ENCODE peak calls at places on chromosomes 12 and 14, in five cellular contexts. E, Z, K, A and G are unnamed samples.

GRCh38 chr12:47982770-47983169 is 19.4 kb downstream of the TMEM106C start:
- DNase-seq in E (no peak), Z (peak), K (no peak), A (no peak), G (no peak)

GRCh38 chr14:95486875-95487668 is 29.4 kb downstream of the SYNE3 start:
- DNase-seq in E (no peak), Z (peak), K (no peak), A (no peak), G (no peak)

GRCh38 chr14:76760331-76761197 is 704 bp upstream of the VASH1 start:
- DNase-seq in E (no peak), Z (peak), K (no peak), A (no peak), G (no peak)

GRCh38 chr12:2306012-2306411 is 253.2 kb downstream of the CACNA1C start:
- DNase-seq in E (no peak), Z (no peak), K (peak), A (no peak), G (no peak)

GRCh38 chr14:61525293-61526011 is 169.9 kb upstream of the HIF1A start:
- DNase-seq in E (no peak), Z (peak), K (peak), A (peak), G (no peak)

GRCh38 chr14:95307402-95308041 is 12.2 kb downstream of the CLMN start:
- DNase-seq in E (no peak), Z (peak), K (no peak), A (no peak), G (no peak)

GRCh38 chr14:55094630-55095157 is 34.4 kb upstream of the LGALS3 start:
- DNase-seq in E (no peak), Z (no peak), K (peak), A (no peak), G (no peak)

GRCh38 chr12:123056053-123056452 is 75.6 kb downstream of the ARL6IP4 start:
- DNase-seq in E (no peak), Z (peak), K (peak), A (no peak), G (no peak)

GRCh38 chr14:100025111-100025510 is 40.1 kb upstream of the EVL start:
- DNase-seq in E (no peak), Z (no peak), K (peak), A (no peak), G (peak)

GRCh38 chr14:93047661-93048060 is 68.1 kb downstream of the ITPK1 start:
- DNase-seq in E (no peak), Z (no peak), K (no peak), A (no peak), G (no peak)

GRCh38 chr14:35223927-35224326 is 68.3 kb upstream of the PSMA6 start:
- DNase-seq in E (no peak), Z (no peak), K (peak), A (no peak), G (no peak)

GRCh38 chr14:73879027-73879426 is 7.6 kb upstream of the ZNF410 start:
- DNase-seq in E (no peak), Z (no peak), K (peak), A (no peak), G (no peak)

GRCh38 chr12:95017482-95017881 is 14.0 kb upstream of the NDUFA12 start:
- DNase-seq in E (no peak), Z (no peak), K (no peak), A (no peak), G (no peak)

GRCh38 chr12:95016120-95016519 is 12.6 kb upstream of the NDUFA12 start:
- DNase-seq in E (no peak), Z (no peak), K (no peak), A (no peak), G (no peak)

DNA sequence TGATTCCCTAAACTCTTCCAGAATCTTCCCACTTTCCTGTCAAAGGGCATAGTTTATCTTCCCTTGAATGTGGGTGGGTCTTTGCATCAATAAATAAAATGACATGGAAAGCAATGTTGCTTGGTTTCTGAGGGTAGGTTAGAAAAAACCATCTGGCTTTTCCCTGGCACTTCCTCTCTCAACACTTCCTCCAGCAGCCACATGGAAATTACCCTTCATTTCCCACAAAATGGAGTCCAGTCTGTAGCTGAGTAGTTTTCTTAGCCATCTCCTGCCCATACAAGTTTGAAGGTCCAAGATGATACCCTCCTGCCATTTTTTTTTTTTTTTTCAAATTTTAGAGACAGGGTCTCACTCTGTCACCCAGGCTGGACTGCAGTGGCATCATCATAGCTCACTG is 11.1 kb upstream of the NDUFA12 start:
- DNase-seq in E (no peak), Z (no peak), K (no peak), A (no peak), G (no peak)
- H3K27ac ChIP-seq in E (no peak), Z (no peak), K (no peak), A (no peak), G (no peak)

GRCh38 chr12:24379038-24379437 is 429.6 kb upstream of the SOX5 start:
- DNase-seq in E (no peak), Z (no peak), K (no peak), A (no peak), G (no peak)

GRCh38 chr12:24380122-24380521 is 430.7 kb upstream of the SOX5 start:
- DNase-seq in E (peak), Z (no peak), K (no peak), A (no peak), G (no peak)

GRCh38 chr12:24379493-24379892 is 430.0 kb upstream of the SOX5 start:
- DNase-seq in E (no peak), Z (no peak), K (no peak), A (no peak), G (no peak)

GRCh38 chr12:24381790-24382189 is 432.3 kb upstream of the SOX5 start:
- DNase-seq in E (no peak), Z (no peak), K (no peak), A (no peak), G (no peak)

GRCh38 chr12:24378548-24379011 is 429.1 kb upstream of the SOX5 start:
- DNase-seq in E (no peak), Z (no peak), K (peak), A (no peak), G (no peak)
- H3K27ac ChIP-seq in E (peak), Z (no peak), K (peak), A (no peak), G (no peak)

GRCh38 chr12:127803545-127803944 is 463.4 kb upstream of the TMEM132C start:
- DNase-seq in E (no peak), Z (no peak), K (peak), A (no peak), G (no peak)
- H3K27ac ChIP-seq in E (no peak), Z (no peak), K (no peak), A (no peak), G (no peak)

DNA sequence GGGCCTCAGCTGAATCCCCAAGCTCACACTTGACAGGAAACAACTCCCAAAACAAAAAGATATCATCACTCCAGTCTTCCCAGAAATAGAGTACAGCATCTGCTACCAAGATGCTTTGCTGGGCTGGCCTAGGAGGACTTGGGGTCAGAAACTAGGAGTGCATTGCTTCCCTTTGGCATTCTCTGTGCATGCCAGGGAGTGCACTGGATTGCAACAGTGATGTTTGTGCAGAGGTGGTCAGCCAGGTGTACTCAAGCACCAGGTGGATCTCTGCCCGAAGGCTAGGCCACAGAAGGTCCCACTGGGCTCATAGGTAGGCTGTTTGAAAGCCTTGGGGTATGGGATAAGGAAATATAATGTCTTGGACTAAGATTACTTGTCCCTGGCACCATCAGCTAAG is 51.1 kb downstream of the RAB35 start:
- DNase-seq in E (no peak), Z (no peak), K (no peak), A (no peak), G (no peak)
- H3K27ac ChIP-seq in E (no peak), Z (no peak), K (no peak), A (no peak), G (no peak)

GRCh38 chr14:103696027-103696402 is 19.2 kb downstream of the XRCC3 start:
- DNase-seq in E (no peak), Z (peak), K (no peak), A (no peak), G (no peak)
- H3K27ac ChIP-seq in E (no peak), Z (no peak), K (peak), A (no peak), G (no peak)

DNA sequence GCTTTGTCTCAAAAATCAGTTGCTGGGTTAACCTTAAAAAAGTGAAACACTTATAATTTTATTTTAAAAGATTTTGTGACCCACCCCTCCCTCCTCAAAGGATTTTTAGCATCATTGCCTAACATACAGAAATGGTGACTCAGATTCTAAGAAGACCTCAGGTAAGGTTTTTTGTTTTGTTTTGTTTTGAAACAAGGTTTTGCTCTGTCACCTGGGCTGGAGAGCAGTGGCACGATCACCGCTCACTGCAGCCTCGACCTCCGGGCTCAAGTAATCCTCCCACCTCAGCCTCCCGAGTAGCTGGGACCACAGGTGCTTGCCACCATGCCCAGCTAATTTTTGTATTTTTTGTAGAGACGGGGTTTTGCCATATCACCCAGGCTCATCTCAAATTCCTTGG is 74.1 kb downstream of the GNS start:
- DNase-seq in E (no peak), Z (no peak), K (no peak), A (no peak), G (no peak)
- H3K27ac ChIP-seq in E (no peak), Z (no peak), K (no peak), A (no peak), G (no peak)

GRCh38 chr14:24356208-24356607 is 11.8 kb upstream of the NFATC4 start:
- DNase-seq in E (no peak), Z (no peak), K (no peak), A (no peak), G (no peak)

GRCh38 chr14:24363401-24363800 is 4.6 kb upstream of the NFATC4 start:
- DNase-seq in E (no peak), Z (no peak), K (no peak), A (no peak), G (no peak)

GRCh38 chr14:24362241-24362960 is 5.6 kb upstream of the NFATC4 start:
- DNase-seq in E (no peak), Z (no peak), K (peak), A (no peak), G (no peak)

GRCh38 chr14:24364841-24365240 is 3.1 kb upstream of the NFATC4 start:
- DNase-seq in E (no peak), Z (no peak), K (no peak), A (no peak), G (no peak)

GRCh38 chr14:24360281-24360680 is 7.7 kb upstream of the NFATC4 start:
- DNase-seq in E (no peak), Z (no peak), K (no peak), A (no peak), G (no peak)
- H3K27ac ChIP-seq in E (no peak), Z (no peak), K (no peak), A (no peak), G (no peak)

DNA sequence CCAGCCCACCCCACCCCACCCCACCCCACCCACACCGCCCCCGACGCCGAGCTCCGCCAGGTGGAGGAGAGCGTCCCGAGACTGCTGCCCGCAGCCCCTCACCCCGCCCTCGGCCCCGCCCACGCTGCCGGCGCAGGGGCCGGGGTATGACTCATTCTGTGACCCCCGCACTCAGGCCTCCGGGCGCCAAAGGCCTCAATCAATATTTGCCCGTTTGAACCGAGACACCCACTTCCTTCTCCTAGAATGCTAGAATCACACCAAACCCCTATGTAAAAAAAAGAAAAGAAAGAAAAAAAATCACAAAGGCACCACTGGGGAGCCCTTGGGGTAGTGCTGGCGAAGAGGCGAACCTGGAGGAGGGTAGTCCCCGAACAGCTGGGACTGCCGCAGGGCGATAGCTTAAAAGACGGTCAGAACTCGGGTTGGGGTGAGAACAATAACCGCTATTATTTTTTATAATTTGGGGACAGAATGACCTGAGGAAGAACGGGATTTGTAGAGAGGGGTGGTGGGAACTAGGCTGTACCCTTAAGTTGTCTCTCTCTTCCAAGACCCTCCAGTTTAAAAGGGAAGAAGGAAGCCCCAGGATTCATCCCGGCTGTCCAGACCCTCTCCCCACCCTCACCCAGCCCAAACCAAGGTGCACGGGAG is 894 bp downstream of the KRT8 start:
- DNase-seq in E (peak), Z (peak), K (peak), A (peak), G (peak)
- H3K27ac ChIP-seq in E (no peak), Z (peak), K (no peak), A (no peak), G (peak)